ENCODE peak calls at places on chromosomes 6 and 20, in seven cellular contexts. One of them, this sample, is unnamed.

GRCh38 chr6:77040566-77041195 is 422.6 kb downstream of the HTR1B start:
- DNase-seq in esophagus muscularis mucosa: no peak
- DNase-seq in EH: peak
- DNase-seq in stimulated activated CD4-positive, alpha-beta T cell treated with anti-CD3 and anti-CD28 coated beads, Interleukin-1b, Interleukin-23, amount 100 ng/mL, for 4 hours: no peak
- DNase-seq in HFFc6: peak
- DNase-seq in RPMI7951: peak
- DNase-seq in neural progenitor cell: no peak
- DNase-seq in this sample: no peak

GRCh38 chr6:105431226-105431625 is 28.3 kb upstream of the PREP start:
- DNase-seq in EH: peak
- DNase-seq in esophagus muscularis mucosa: no peak
- DNase-seq in neural progenitor cell: peak
- DNase-seq in RPMI7951: peak
- DNase-seq in HFFc6: peak
- DNase-seq in stimulated activated CD4-positive, alpha-beta T cell treated with anti-CD3 and anti-CD28 coated beads, Interleukin-1b, Interleukin-23, amount 100 ng/mL, for 4 hours: no peak
- DNase-seq in this sample: peak

GRCh38 chr6:7642784-7643183 is 52.8 kb downstream of the SNRNP48 start:
- DNase-seq in HFFc6: no peak
- DNase-seq in RPMI7951: no peak
- DNase-seq in neural progenitor cell: no peak
- DNase-seq in EH: no peak
- DNase-seq in esophagus muscularis mucosa: no peak
- DNase-seq in stimulated activated CD4-positive, alpha-beta T cell treated with anti-CD3 and anti-CD28 coated beads, Interleukin-1b, Interleukin-23, amount 100 ng/mL, for 4 hours: no peak
- DNase-seq in this sample: no peak

GRCh38 chr20:24608926-24609667 is 139.7 kb downstream of the SYNDIG1 start:
- DNase-seq in stimulated activated CD4-positive, alpha-beta T cell treated with anti-CD3 and anti-CD28 coated beads, Interleukin-1b, Interleukin-23, amount 100 ng/mL, for 4 hours: no peak
- DNase-seq in HFFc6: no peak
- DNase-seq in esophagus muscularis mucosa: no peak
- DNase-seq in RPMI7951: peak
- DNase-seq in EH: peak
- DNase-seq in neural progenitor cell: no peak
- DNase-seq in this sample: no peak

GRCh38 chr20:5822569-5822968 is 72.4 kb downstream of the SHLD1 start:
- DNase-seq in RPMI7951: no peak
- DNase-seq in stimulated activated CD4-positive, alpha-beta T cell treated with anti-CD3 and anti-CD28 coated beads, Interleukin-1b, Interleukin-23, amount 100 ng/mL, for 4 hours: no peak
- DNase-seq in esophagus muscularis mucosa: no peak
- DNase-seq in neural progenitor cell: no peak
- DNase-seq in HFFc6: no peak
- DNase-seq in EH: no peak
- DNase-seq in this sample: no peak

GRCh38 chr6:47631248-47632196 is 66.9 kb upstream of the ADGRF4 start:
- DNase-seq in EH: peak
- DNase-seq in neural progenitor cell: peak
- DNase-seq in RPMI7951: peak
- DNase-seq in HFFc6: peak
- DNase-seq in stimulated activated CD4-positive, alpha-beta T cell treated with anti-CD3 and anti-CD28 coated beads, Interleukin-1b, Interleukin-23, amount 100 ng/mL, for 4 hours: no peak
- DNase-seq in esophagus muscularis mucosa: no peak
- DNase-seq in this sample: peak

GRCh38 chr6:43942011-43942442 is 172.0 kb downstream of the VEGFA start:
- DNase-seq in EH: no peak
- DNase-seq in neural progenitor cell: no peak
- DNase-seq in stimulated activated CD4-positive, alpha-beta T cell treated with anti-CD3 and anti-CD28 coated beads, Interleukin-1b, Interleukin-23, amount 100 ng/mL, for 4 hours: no peak
- DNase-seq in HFFc6: no peak
- DNase-seq in RPMI7951: no peak
- DNase-seq in esophagus muscularis mucosa: no peak
- DNase-seq in this sample: peak

GRCh38 chr20:60087563-60088105 is 129.4 kb downstream of the CDH26 start:
- DNase-seq in esophagus muscularis mucosa: no peak
- DNase-seq in HFFc6: no peak
- DNase-seq in stimulated activated CD4-positive, alpha-beta T cell treated with anti-CD3 and anti-CD28 coated beads, Interleukin-1b, Interleukin-23, amount 100 ng/mL, for 4 hours: no peak
- DNase-seq in neural progenitor cell: no peak
- DNase-seq in EH: peak
- DNase-seq in RPMI7951: no peak
- DNase-seq in this sample: no peak

GRCh38 chr20:42963796-42964195 is 225.9 kb downstream of the PTPRT start:
- DNase-seq in stimulated activated CD4-positive, alpha-beta T cell treated with anti-CD3 and anti-CD28 coated beads, Interleukin-1b, Interleukin-23, amount 100 ng/mL, for 4 hours: no peak
- DNase-seq in esophagus muscularis mucosa: no peak
- DNase-seq in neural progenitor cell: no peak
- DNase-seq in HFFc6: no peak
- DNase-seq in EH: no peak
- DNase-seq in RPMI7951: no peak
- DNase-seq in this sample: no peak

GRCh38 chr20:48178607-48179006 is 393.3 kb upstream of the SULF2 start:
- DNase-seq in RPMI7951: no peak
- DNase-seq in HFFc6: no peak
- DNase-seq in neural progenitor cell: peak
- DNase-seq in EH: no peak
- DNase-seq in esophagus muscularis mucosa: no peak
- DNase-seq in stimulated activated CD4-positive, alpha-beta T cell treated with anti-CD3 and anti-CD28 coated beads, Interleukin-1b, Interleukin-23, amount 100 ng/mL, for 4 hours: no peak
- DNase-seq in this sample: peak

GRCh38 chr6:26054937-26055669 is 32.1 kb upstream of the HFE start:
- DNase-seq in HFFc6: peak
- DNase-seq in neural progenitor cell: peak
- DNase-seq in EH: peak
- DNase-seq in stimulated activated CD4-positive, alpha-beta T cell treated with anti-CD3 and anti-CD28 coated beads, Interleukin-1b, Interleukin-23, amount 100 ng/mL, for 4 hours: peak
- DNase-seq in esophagus muscularis mucosa: peak
- DNase-seq in RPMI7951: peak
- DNase-seq in this sample: peak

GRCh38 chr20:62900052-62900691 is 26.1 kb downstream of the DIDO1 start:
- DNase-seq in EH: peak
- DNase-seq in neural progenitor cell: peak
- DNase-seq in esophagus muscularis mucosa: no peak
- DNase-seq in stimulated activated CD4-positive, alpha-beta T cell treated with anti-CD3 and anti-CD28 coated beads, Interleukin-1b, Interleukin-23, amount 100 ng/mL, for 4 hours: peak
- DNase-seq in RPMI7951: peak
- DNase-seq in HFFc6: peak
- DNase-seq in this sample: peak

GRCh38 chr20:37863289-37863688 is 39.6 kb upstream of the VSTM2L start:
- DNase-seq in RPMI7951: no peak
- DNase-seq in EH: no peak
- DNase-seq in neural progenitor cell: no peak
- DNase-seq in stimulated activated CD4-positive, alpha-beta T cell treated with anti-CD3 and anti-CD28 coated beads, Interleukin-1b, Interleukin-23, amount 100 ng/mL, for 4 hours: no peak
- DNase-seq in HFFc6: no peak
- DNase-seq in esophagus muscularis mucosa: no peak
- DNase-seq in this sample: no peak

GRCh38 chr6:108584323-108584722 is 23.6 kb downstream of the FOXO3 start:
- DNase-seq in esophagus muscularis mucosa: no peak
- DNase-seq in RPMI7951: no peak
- DNase-seq in HFFc6: no peak
- DNase-seq in neural progenitor cell: no peak
- DNase-seq in stimulated activated CD4-positive, alpha-beta T cell treated with anti-CD3 and anti-CD28 coated beads, Interleukin-1b, Interleukin-23, amount 100 ng/mL, for 4 hours: no peak
- DNase-seq in EH: no peak
- DNase-seq in this sample: peak

GRCh38 chr20:21521596-21522478 is 8.0 kb upstream of the NKX2-2 start:
- DNase-seq in RPMI7951: no peak
- DNase-seq in EH: no peak
- DNase-seq in stimulated activated CD4-positive, alpha-beta T cell treated with anti-CD3 and anti-CD28 coated beads, Interleukin-1b, Interleukin-23, amount 100 ng/mL, for 4 hours: no peak
- DNase-seq in esophagus muscularis mucosa: no peak
- DNase-seq in neural progenitor cell: peak
- DNase-seq in HFFc6: no peak
- DNase-seq in this sample: peak

GRCh38 chr6:87341158-87341557 is 3.5 kb upstream of the C6orf163 start:
- DNase-seq in esophagus muscularis mucosa: no peak
- DNase-seq in neural progenitor cell: no peak
- DNase-seq in RPMI7951: no peak
- DNase-seq in EH: no peak
- DNase-seq in stimulated activated CD4-positive, alpha-beta T cell treated with anti-CD3 and anti-CD28 coated beads, Interleukin-1b, Interleukin-23, amount 100 ng/mL, for 4 hours: no peak
- DNase-seq in HFFc6: no peak
- DNase-seq in this sample: no peak

GRCh38 chr20:48457261-48458002 is 370.4 kb downstream of the PREX1 start:
- DNase-seq in esophagus muscularis mucosa: no peak
- DNase-seq in neural progenitor cell: no peak
- DNase-seq in EH: no peak
- DNase-seq in HFFc6: no peak
- DNase-seq in RPMI7951: no peak
- DNase-seq in stimulated activated CD4-positive, alpha-beta T cell treated with anti-CD3 and anti-CD28 coated beads, Interleukin-1b, Interleukin-23, amount 100 ng/mL, for 4 hours: peak
- DNase-seq in this sample: peak

GRCh38 chr6:45310118-45310788 is 17.9 kb upstream of the RUNX2 start:
- DNase-seq in HFFc6: no peak
- DNase-seq in RPMI7951: no peak
- DNase-seq in neural progenitor cell: no peak
- DNase-seq in EH: peak
- DNase-seq in stimulated activated CD4-positive, alpha-beta T cell treated with anti-CD3 and anti-CD28 coated beads, Interleukin-1b, Interleukin-23, amount 100 ng/mL, for 4 hours: no peak
- DNase-seq in esophagus muscularis mucosa: no peak
- DNase-seq in this sample: no peak

GRCh38 chr6:136113736-136114173 is 136.4 kb downstream of the MTFR2 start:
- DNase-seq in HFFc6: peak
- DNase-seq in EH: peak
- DNase-seq in neural progenitor cell: peak
- DNase-seq in stimulated activated CD4-positive, alpha-beta T cell treated with anti-CD3 and anti-CD28 coated beads, Interleukin-1b, Interleukin-23, amount 100 ng/mL, for 4 hours: no peak
- DNase-seq in RPMI7951: peak
- DNase-seq in esophagus muscularis mucosa: no peak
- DNase-seq in this sample: peak

GRCh38 chr6:63814459-63814858 is 178.9 kb downstream of the PHF3 start:
- DNase-seq in EH: no peak
- DNase-seq in stimulated activated CD4-positive, alpha-beta T cell treated with anti-CD3 and anti-CD28 coated beads, Interleukin-1b, Interleukin-23, amount 100 ng/mL, for 4 hours: no peak
- DNase-seq in HFFc6: no peak
- DNase-seq in esophagus muscularis mucosa: no peak
- DNase-seq in neural progenitor cell: no peak
- DNase-seq in RPMI7951: no peak
- DNase-seq in this sample: no peak

GRCh38 chr6:83190596-83190995 is 2.5 kb downstream of the PGM3 start:
- DNase-seq in EH: no peak
- DNase-seq in RPMI7951: no peak
- DNase-seq in stimulated activated CD4-positive, alpha-beta T cell treated with anti-CD3 and anti-CD28 coated beads, Interleukin-1b, Interleukin-23, amount 100 ng/mL, for 4 hours: no peak
- DNase-seq in neural progenitor cell: no peak
- DNase-seq in esophagus muscularis mucosa: no peak
- DNase-seq in HFFc6: no peak
- DNase-seq in this sample: no peak

GRCh38 chr6:166989427-166990034 is 9.7 kb upstream of the CEP43 start:
- DNase-seq in stimulated activated CD4-positive, alpha-beta T cell treated with anti-CD3 and anti-CD28 coated beads, Interleukin-1b, Interleukin-23, amount 100 ng/mL, for 4 hours: peak
- DNase-seq in EH: peak
- DNase-seq in neural progenitor cell: peak
- DNase-seq in RPMI7951: peak
- DNase-seq in esophagus muscularis mucosa: no peak
- DNase-seq in HFFc6: peak
- DNase-seq in this sample: peak

GRCh38 chr6:6007311-6008113 is 787 bp upstream of the NRN1 start:
- DNase-seq in HFFc6: no peak
- DNase-seq in EH: no peak
- DNase-seq in RPMI7951: peak
- DNase-seq in stimulated activated CD4-positive, alpha-beta T cell treated with anti-CD3 and anti-CD28 coated beads, Interleukin-1b, Interleukin-23, amount 100 ng/mL, for 4 hours: no peak
- DNase-seq in neural progenitor cell: peak
- DNase-seq in esophagus muscularis mucosa: no peak
- DNase-seq in this sample: peak

GRCh38 chr20:52104546-52105044 is 87.0 kb downstream of the ZFP64 start:
- DNase-seq in stimulated activated CD4-positive, alpha-beta T cell treated with anti-CD3 and anti-CD28 coated beads, Interleukin-1b, Interleukin-23, amount 100 ng/mL, for 4 hours: no peak
- DNase-seq in RPMI7951: peak
- DNase-seq in esophagus muscularis mucosa: no peak
- DNase-seq in neural progenitor cell: peak
- DNase-seq in HFFc6: peak
- DNase-seq in EH: peak
- DNase-seq in this sample: peak

GRCh38 chr6:88566746-88567534 is 396.5 kb downstream of the RNGTT start:
- DNase-seq in stimulated activated CD4-positive, alpha-beta T cell treated with anti-CD3 and anti-CD28 coated beads, Interleukin-1b, Interleukin-23, amount 100 ng/mL, for 4 hours: no peak
- DNase-seq in esophagus muscularis mucosa: peak
- DNase-seq in RPMI7951: no peak
- DNase-seq in EH: no peak
- DNase-seq in HFFc6: no peak
- DNase-seq in neural progenitor cell: peak
- DNase-seq in this sample: no peak

GRCh38 chr6:37007340-37008043 is 2.0 kb downstream of the FGD2 start:
- DNase-seq in neural progenitor cell: no peak
- DNase-seq in EH: no peak
- DNase-seq in HFFc6: no peak
- DNase-seq in stimulated activated CD4-positive, alpha-beta T cell treated with anti-CD3 and anti-CD28 coated beads, Interleukin-1b, Interleukin-23, amount 100 ng/mL, for 4 hours: no peak
- DNase-seq in RPMI7951: no peak
- DNase-seq in esophagus muscularis mucosa: no peak
- DNase-seq in this sample: peak